ENCODE peak calls at places on chromosomes 4 and X, in nine cellular contexts. One of them, this sample, is unnamed.
A peak's percentile ranks its signal among the peaks of the same experiment; 100 is the strongest.

GRCh38 chr4:98627477-98627876 is 30.9 kb downstream of the TSPAN5 start:
- DNase-seq in right atrium auricular region: no peak
- DNase-seq in CD8-positive, alpha-beta T cell: no peak
- DNase-seq in stomach: no peak
- DNase-seq in A549: no peak
- DNase-seq in adipocyte: no peak
- DNase-seq in IMR-90: no peak
- DNase-seq in heart right ventricle: no peak
- DNase-seq in adrenal gland: no peak
- DNase-seq in this sample: no peak

GRCh38 chr4:140609548-140610425 is 41.0 kb upstream of the UCP1 start:
- DNase-seq in adipocyte: peak; percentile 80
- DNase-seq in heart right ventricle: no peak
- DNase-seq in IMR-90: peak; percentile 55
- DNase-seq in stomach: no peak
- DNase-seq in adrenal gland: no peak
- DNase-seq in right atrium auricular region: no peak
- DNase-seq in A549: peak; percentile 42
- DNase-seq in CD8-positive, alpha-beta T cell: no peak
- DNase-seq in this sample: peak; percentile 54

GRCh38 chr4:141646969-141647368 is 10.6 kb downstream of the IL15 start:
- DNase-seq in heart right ventricle: no peak
- DNase-seq in adrenal gland: no peak
- DNase-seq in A549: no peak
- DNase-seq in CD8-positive, alpha-beta T cell: no peak
- DNase-seq in stomach: no peak
- DNase-seq in IMR-90: peak; percentile 77
- DNase-seq in right atrium auricular region: no peak
- DNase-seq in adipocyte: no peak
- DNase-seq in this sample: peak; percentile 45

GRCh38 chr4:52640808-52641595 is 18.1 kb downstream of the USP46 start:
- DNase-seq in CD8-positive, alpha-beta T cell: no peak
- DNase-seq in right atrium auricular region: no peak
- DNase-seq in heart right ventricle: no peak
- DNase-seq in adipocyte: peak; percentile 55
- DNase-seq in A549: no peak
- DNase-seq in IMR-90: peak; percentile 70
- DNase-seq in adrenal gland: no peak
- DNase-seq in stomach: no peak
- DNase-seq in this sample: no peak

GRCh38 chr4:2408401-2408958 is 10.0 kb downstream of the ZFYVE28 start:
- DNase-seq in stomach: no peak
- DNase-seq in right atrium auricular region: no peak
- DNase-seq in CD8-positive, alpha-beta T cell: no peak
- DNase-seq in adipocyte: no peak
- DNase-seq in heart right ventricle: no peak
- DNase-seq in A549: peak; percentile 40
- DNase-seq in IMR-90: no peak
- DNase-seq in adrenal gland: no peak
- DNase-seq in this sample: no peak

GRCh38 chr4:152117501-152117900 is 356.7 kb upstream of the GATB start:
- DNase-seq in stomach: no peak
- DNase-seq in adipocyte: no peak
- DNase-seq in adrenal gland: no peak
- DNase-seq in A549: no peak
- DNase-seq in CD8-positive, alpha-beta T cell: no peak
- DNase-seq in right atrium auricular region: no peak
- DNase-seq in IMR-90: no peak
- DNase-seq in heart right ventricle: no peak
- DNase-seq in this sample: no peak

GRCh38 chr4:20916106-20916505 is 215.8 kb downstream of the PACRGL start:
- DNase-seq in stomach: no peak
- DNase-seq in adipocyte: no peak
- DNase-seq in IMR-90: no peak
- DNase-seq in right atrium auricular region: no peak
- DNase-seq in heart right ventricle: no peak
- DNase-seq in A549: no peak
- DNase-seq in CD8-positive, alpha-beta T cell: no peak
- DNase-seq in adrenal gland: no peak
- DNase-seq in this sample: no peak

GRCh38 chrX:123173833-123174232 is 10.2 kb upstream of the GRIA3 start:
- DNase-seq in stomach: no peak
- DNase-seq in A549: peak; percentile 32
- DNase-seq in adrenal gland: no peak
- DNase-seq in right atrium auricular region: no peak
- DNase-seq in heart right ventricle: no peak
- DNase-seq in IMR-90: no peak
- DNase-seq in adipocyte: no peak
- DNase-seq in CD8-positive, alpha-beta T cell: no peak
- DNase-seq in this sample: no peak

GRCh38 chrX:107687445-107687844 is 59.1 kb downstream of the PRPS1 start:
- DNase-seq in A549: no peak
- DNase-seq in stomach: no peak
- DNase-seq in heart right ventricle: no peak
- DNase-seq in right atrium auricular region: no peak
- DNase-seq in adipocyte: no peak
- DNase-seq in adrenal gland: no peak
- DNase-seq in CD8-positive, alpha-beta T cell: no peak
- DNase-seq in IMR-90: no peak
- DNase-seq in this sample: no peak

GRCh38 chrX:12390301-12390700 is 252.0 kb downstream of the FRMPD4 start:
- DNase-seq in adipocyte: peak; percentile 62
- DNase-seq in stomach: no peak
- DNase-seq in A549: no peak
- DNase-seq in adrenal gland: no peak
- DNase-seq in heart right ventricle: no peak
- DNase-seq in right atrium auricular region: no peak
- DNase-seq in IMR-90: peak; percentile 52
- DNase-seq in CD8-positive, alpha-beta T cell: no peak
- DNase-seq in this sample: no peak

GRCh38 chr4:94463771-94464170 is 12.0 kb downstream of the PDLIM5 start:
- DNase-seq in right atrium auricular region: no peak
- DNase-seq in A549: no peak
- DNase-seq in adipocyte: peak; percentile 24
- DNase-seq in stomach: no peak
- DNase-seq in IMR-90: peak; percentile 47
- DNase-seq in heart right ventricle: no peak
- DNase-seq in adrenal gland: no peak
- DNase-seq in CD8-positive, alpha-beta T cell: no peak
- DNase-seq in this sample: peak; percentile 39

GRCh38 chr4:156378053-156378665 is 424.5 kb upstream of the CTSO start:
- DNase-seq in CD8-positive, alpha-beta T cell: no peak
- DNase-seq in adipocyte: peak; percentile 19
- DNase-seq in heart right ventricle: no peak
- DNase-seq in A549: peak; percentile 14
- DNase-seq in IMR-90: peak; percentile 71
- DNase-seq in right atrium auricular region: no peak
- DNase-seq in stomach: no peak
- DNase-seq in adrenal gland: peak; percentile 21
- DNase-seq in this sample: peak; percentile 72

DNA sequence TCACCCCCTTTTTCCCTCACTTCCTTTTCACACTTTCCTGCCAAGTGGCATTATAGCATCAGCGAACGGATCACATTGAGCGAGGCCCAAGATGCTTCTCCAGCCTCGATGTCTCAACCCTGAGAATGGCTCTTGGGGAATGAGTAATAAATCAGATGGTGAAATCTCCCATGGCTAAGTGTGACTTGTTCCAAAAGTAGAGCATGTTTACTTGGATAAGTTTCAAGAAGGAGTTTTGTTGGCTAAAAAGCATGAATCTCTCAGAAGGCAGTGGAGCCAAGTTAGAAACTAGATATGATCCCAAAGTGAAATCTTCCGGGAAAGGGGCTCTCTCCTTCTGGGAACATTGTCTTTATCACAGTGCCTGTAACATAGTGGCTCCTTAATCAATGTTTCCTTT is 316.3 kb downstream of the CAMK2D start:
- DNase-seq in A549: peak; percentile 23
- DNase-seq in heart right ventricle: peak; percentile 24
- DNase-seq in CD8-positive, alpha-beta T cell: no peak
- DNase-seq in adrenal gland: peak; percentile 52
- DNase-seq in stomach: no peak
- DNase-seq in adipocyte: peak; percentile 96
- DNase-seq in IMR-90: peak; percentile 94
- DNase-seq in right atrium auricular region: peak; percentile 80
- DNase-seq in this sample: peak; percentile 90
- H3K4me3 ChIP-seq in A549: no peak overlapping the region
- H3K4me3 ChIP-seq in heart right ventricle: no peak overlapping the region
- H3K4me3 ChIP-seq in CD8-positive, alpha-beta T cell: no peak overlapping the region
- H3K4me3 ChIP-seq in adrenal gland: no peak overlapping the region
- H3K4me3 ChIP-seq in stomach: no peak overlapping the region
- H3K4me3 ChIP-seq in adipocyte: peak overlapping the region; percentile 53
- H3K4me3 ChIP-seq in IMR-90: no peak overlapping the region
- H3K4me3 ChIP-seq in right atrium auricular region: no peak overlapping the region
- H3K4me3 ChIP-seq in this sample: no peak overlapping the region

DNA sequence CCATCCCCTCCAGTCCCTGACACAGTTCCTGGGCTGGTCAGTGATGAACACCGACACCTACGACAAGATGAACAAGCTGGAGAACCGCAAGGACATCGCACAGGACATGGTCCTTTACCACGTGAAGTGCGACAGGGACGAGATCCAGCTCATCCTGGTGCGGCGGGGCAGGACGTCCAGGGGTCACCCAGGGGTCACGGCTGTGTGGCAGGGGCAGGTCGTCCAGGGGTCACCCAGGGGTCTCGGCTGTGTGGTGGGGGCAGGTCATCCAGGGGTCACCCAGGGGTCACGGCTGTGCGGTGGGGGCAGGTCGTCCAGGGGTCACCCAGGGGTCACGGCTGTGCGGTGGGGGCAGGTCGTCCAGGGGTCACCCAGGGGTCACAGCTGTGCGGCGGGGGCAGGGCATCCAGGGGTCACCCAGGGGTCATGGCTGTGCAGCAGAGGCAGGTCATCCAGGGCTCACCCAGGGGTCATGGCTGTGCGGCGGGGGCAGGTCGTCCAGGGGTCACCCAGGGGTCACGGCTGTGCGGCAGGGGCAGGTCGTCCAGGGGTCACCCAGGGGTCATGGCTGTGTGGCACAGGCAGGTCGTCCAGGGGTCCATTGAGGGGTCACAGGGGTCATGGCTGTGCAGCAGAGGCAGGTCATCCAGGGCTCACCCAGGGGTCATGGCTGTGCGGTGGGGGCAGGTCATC is 16.6 kb downstream of the ATP5ME start:
- DNase-seq in adipocyte: peak; percentile 20
- DNase-seq in heart right ventricle: no peak
- DNase-seq in right atrium auricular region: no peak
- DNase-seq in IMR-90: no peak
- DNase-seq in A549: no peak
- DNase-seq in CD8-positive, alpha-beta T cell: no peak
- DNase-seq in stomach: no peak
- DNase-seq in adrenal gland: no peak
- DNase-seq in this sample: no peak
- H3K9me3 ChIP-seq in adipocyte: no peaks in the 10 kb centered on the region
- H3K9me3 ChIP-seq in heart right ventricle: no peaks in the 10 kb centered on the region
- H3K9me3 ChIP-seq in right atrium auricular region: no peaks in the 10 kb centered on the region
- H3K9me3 ChIP-seq in IMR-90: peaks cover 18% of the 10 kb centered on the region
- H3K9me3 ChIP-seq in A549: no peaks in the 10 kb centered on the region
- H3K9me3 ChIP-seq in CD8-positive, alpha-beta T cell: no peaks in the 10 kb centered on the region
- H3K9me3 ChIP-seq in stomach: no peaks in the 10 kb centered on the region
- H3K9me3 ChIP-seq in adrenal gland: no peaks in the 10 kb centered on the region
- H3K9me3 ChIP-seq in this sample: no peaks in the 10 kb centered on the region

GRCh38 chr4:162162672-162163071 is 1.1 kb downstream of the FSTL5 start:
- DNase-seq in stomach: no peak
- DNase-seq in adipocyte: no peak
- DNase-seq in heart right ventricle: no peak
- DNase-seq in right atrium auricular region: no peak
- DNase-seq in adrenal gland: no peak
- DNase-seq in A549: no peak
- DNase-seq in IMR-90: no peak
- DNase-seq in CD8-positive, alpha-beta T cell: no peak
- DNase-seq in this sample: no peak

GRCh38 chr4:162163892-162164759 is at the start of gene FSTL5:
- DNase-seq in adipocyte: peak; percentile 74
- DNase-seq in stomach: peak; percentile 66
- DNase-seq in adrenal gland: peak; percentile 57
- DNase-seq in A549: peak; percentile 74
- DNase-seq in right atrium auricular region: peak; percentile 59
- DNase-seq in IMR-90: peak; percentile 2
- DNase-seq in heart right ventricle: peak; percentile 24
- DNase-seq in CD8-positive, alpha-beta T cell: no peak
- DNase-seq in this sample: peak; percentile 84

DNA sequence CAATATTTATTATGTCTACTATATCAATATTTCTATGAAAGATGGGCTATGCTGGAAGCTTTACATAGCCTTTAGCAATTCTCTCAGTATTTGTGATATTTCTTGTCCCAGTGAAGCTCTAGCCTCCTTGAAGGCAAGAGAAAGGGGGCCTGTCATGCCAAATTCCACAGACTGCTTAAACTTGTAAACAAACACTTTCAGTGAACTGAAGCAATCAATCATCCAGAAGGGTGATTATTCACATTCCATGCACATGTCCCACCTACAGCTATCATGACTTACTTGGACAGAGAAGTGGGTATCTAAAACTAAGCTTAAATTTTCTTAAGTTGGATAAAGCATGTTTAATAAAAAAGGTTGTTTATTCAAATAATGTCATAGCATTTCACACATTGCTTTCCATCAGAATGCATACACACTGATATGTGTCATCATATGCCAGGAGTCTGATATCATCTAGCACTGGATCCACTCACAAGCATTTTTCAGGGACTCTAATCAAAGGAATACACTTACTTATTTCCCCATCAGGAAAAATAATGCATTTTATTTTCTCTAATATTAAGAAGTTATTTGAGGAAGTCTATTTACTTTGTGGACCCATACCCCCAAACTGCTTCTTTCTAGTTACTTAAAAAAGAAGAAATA is 1.2 kb upstream of the FSTL5 start:
- DNase-seq in adrenal gland: no peak
- DNase-seq in stomach: no peak
- DNase-seq in adipocyte: peak; percentile 17
- DNase-seq in heart right ventricle: no peak
- DNase-seq in CD8-positive, alpha-beta T cell: no peak
- DNase-seq in IMR-90: no peak
- DNase-seq in A549: no peak
- DNase-seq in right atrium auricular region: no peak
- DNase-seq in this sample: no peak
- H3K4me3 ChIP-seq in adrenal gland: no peak overlapping the region
- H3K4me3 ChIP-seq in stomach: no peak overlapping the region
- H3K4me3 ChIP-seq in adipocyte: no peak overlapping the region
- H3K4me3 ChIP-seq in heart right ventricle: no peak overlapping the region
- H3K4me3 ChIP-seq in CD8-positive, alpha-beta T cell: no peak overlapping the region
- H3K4me3 ChIP-seq in IMR-90: no peak overlapping the region
- H3K4me3 ChIP-seq in A549: peak overlapping the region; percentile 54
- H3K4me3 ChIP-seq in right atrium auricular region: no peak overlapping the region
- H3K4me3 ChIP-seq in this sample: no peak overlapping the region

DNA sequence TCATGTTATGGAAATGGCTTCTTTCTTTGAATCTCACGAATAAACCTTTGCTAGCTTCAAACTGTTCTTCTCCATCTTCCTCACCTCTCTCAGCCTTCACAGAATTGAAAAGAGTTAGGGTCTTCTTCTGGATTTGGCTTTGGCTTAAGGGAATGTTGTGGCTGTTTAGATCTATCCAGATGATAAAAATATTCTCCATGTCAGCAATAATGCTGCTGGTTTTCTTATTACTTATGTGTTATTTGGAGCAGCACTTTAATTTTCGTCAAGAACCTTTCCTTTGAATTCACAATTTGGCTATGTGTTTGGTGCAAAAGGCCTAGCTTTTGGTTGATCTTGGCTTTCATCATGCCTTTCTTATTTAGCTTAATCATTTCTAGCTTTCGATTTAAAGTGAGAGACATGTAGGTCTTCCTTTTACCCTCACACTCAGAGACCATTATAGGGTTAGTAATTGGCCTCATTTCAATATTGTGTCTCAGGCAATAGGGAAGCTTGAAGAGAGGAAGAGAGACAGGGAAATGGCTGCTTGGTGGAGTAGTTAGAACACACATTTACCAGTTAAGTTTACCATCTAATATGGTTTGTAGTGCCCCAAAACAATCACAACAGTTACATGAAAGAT is 5.1 kb upstream of the ADAM29 start:
- DNase-seq in adrenal gland: no peak
- DNase-seq in IMR-90: no peak
- DNase-seq in CD8-positive, alpha-beta T cell: no peak
- DNase-seq in adipocyte: no peak
- DNase-seq in heart right ventricle: no peak
- DNase-seq in right atrium auricular region: no peak
- DNase-seq in stomach: no peak
- DNase-seq in A549: no peak
- DNase-seq in this sample: no peak
- H3K9me3 ChIP-seq in adrenal gland: no peaks in the 10 kb centered on the region
- H3K9me3 ChIP-seq in IMR-90: peaks cover 7% of the 10 kb centered on the region
- H3K9me3 ChIP-seq in CD8-positive, alpha-beta T cell: no peaks in the 10 kb centered on the region
- H3K9me3 ChIP-seq in adipocyte: no peaks in the 10 kb centered on the region
- H3K9me3 ChIP-seq in heart right ventricle: no peaks in the 10 kb centered on the region
- H3K9me3 ChIP-seq in right atrium auricular region: peaks cover 8% of the 10 kb centered on the region
- H3K9me3 ChIP-seq in stomach: peaks cover 11% of the 10 kb centered on the region
- H3K9me3 ChIP-seq in A549: no peaks in the 10 kb centered on the region
- H3K9me3 ChIP-seq in this sample: peaks cover 13% of the 10 kb centered on the region

This sample was measured in mesenchymal stem cell.